ENCODE peak calls at places on chromosomes 7 and 10, in five cellular contexts. T, R, P, A and Z are unnamed samples.

GRCh38 chr10:132028706-132029105 is 37.0 kb upstream of the JAKMIP3 start:
- DNase-seq in T (no peak), R (no peak), P (no peak), A (no peak), Z (no peak)

GRCh38 chr10:100723769-100724530 is 21.4 kb upstream of the PAX2 start:
- DNase-seq in T (no peak), R (no peak), P (no peak), A (no peak), Z (peak; percentile 71)

GRCh38 chr10:12835709-12836108 is 165.8 kb downstream of the CCDC3 start:
- DNase-seq in T (no peak), R (peak; percentile 68), P (peak; percentile 87), A (peak; percentile 57), Z (no peak)

GRCh38 chr7:4483851-4484250 is 198.2 kb upstream of the FOXK1 start:
- DNase-seq in T (no peak), R (no peak), P (no peak), A (no peak), Z (no peak)

GRCh38 chr7:7265676-7266075 is 83.3 kb downstream of the C1GALT1 start:
- DNase-seq in T (no peak), R (no peak), P (no peak), A (no peak), Z (no peak)

GRCh38 chr7:129947701-129948100 is 5.1 kb downstream of the UBE2H start:
- DNase-seq in T (no peak), R (no peak), P (peak; percentile 83), A (peak; percentile 44), Z (no peak)

GRCh38 chr10:14247650-14248258 is 83.0 kb downstream of the FRMD4A start:
- DNase-seq in T (no peak), R (no peak), P (peak; percentile 21), A (no peak), Z (no peak)

GRCh38 chr7:123367508-123368122 is 166.8 kb downstream of the IQUB start:
- DNase-seq in T (peak; percentile 69), R (peak; percentile 57), P (peak; percentile 6), A (peak; percentile 52), Z (peak; percentile 71)

DNA sequence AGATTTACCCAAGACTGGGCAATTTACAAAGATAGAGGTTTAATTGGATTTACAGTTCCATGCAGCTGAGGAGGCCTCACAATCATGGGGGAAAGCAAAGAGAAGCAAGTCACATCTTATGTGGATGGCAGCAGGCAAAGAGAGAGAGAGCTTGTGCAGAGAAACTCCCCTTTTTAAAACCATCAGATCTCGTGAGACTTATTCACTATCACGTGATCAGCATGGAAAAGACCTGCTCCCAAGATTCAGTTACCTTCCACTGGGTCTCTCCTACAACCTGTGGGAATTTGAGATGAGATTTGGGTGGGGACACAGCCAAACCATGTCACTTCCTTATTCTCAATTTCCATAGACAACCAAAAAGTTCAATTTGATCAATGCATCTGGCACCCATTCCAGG is 24.9 kb upstream of the NOBOX start:
- DNase-seq in T (no peak), R (no peak), P (no peak), A (no peak), Z (no peak)
- H3K4me3 ChIP-seq in T (no peak overlapping the region), R (no peak overlapping the region), P (no peak overlapping the region), A (no peak overlapping the region), Z (no peak overlapping the region)

GRCh38 chr10:28951484-28951883 is 274.2 kb downstream of the BAMBI start:
- DNase-seq in T (no peak), R (no peak), P (no peak), A (no peak), Z (no peak)
- H2AFZ ChIP-seq in T (no peak overlapping the region), R (no peak overlapping the region), P (no peak overlapping the region), A (no peak overlapping the region), Z (no peak overlapping the region)

GRCh38 chr7:882336-883028 is 6.1 kb downstream of the GET4 start:
- DNase-seq in T (no peak), R (no peak), P (no peak), A (no peak), Z (no peak)
- H3K4me2 ChIP-seq in T (no peak overlapping the region), R (no peak overlapping the region), P (no peak overlapping the region), A (no peak overlapping the region), Z (no peak overlapping the region)

GRCh38 chr7:27128776-27129728 is 1.5 kb downstream of the HOXA4 start:
- DNase-seq in T (no peak), R (no peak), P (peak; percentile 32), A (no peak), Z (no peak)

GRCh38 chr7:27128034-27128433 is 2.5 kb downstream of the HOXA4 start:
- DNase-seq in T (no peak), R (no peak), P (peak; percentile 70), A (no peak), Z (no peak)

GRCh38 chr7:27130540-27131389 is at the start of gene HOXA4:
- DNase-seq in T (peak; percentile 91), R (peak; percentile 89), P (peak; percentile 82), A (peak; percentile 76), Z (peak; percentile 89)

GRCh38 chr7:27131390-27131819 is 848 bp upstream of the HOXA4 start:
- DNase-seq in T (no peak), R (peak; percentile 37), P (no peak), A (no peak), Z (no peak)

DNA sequence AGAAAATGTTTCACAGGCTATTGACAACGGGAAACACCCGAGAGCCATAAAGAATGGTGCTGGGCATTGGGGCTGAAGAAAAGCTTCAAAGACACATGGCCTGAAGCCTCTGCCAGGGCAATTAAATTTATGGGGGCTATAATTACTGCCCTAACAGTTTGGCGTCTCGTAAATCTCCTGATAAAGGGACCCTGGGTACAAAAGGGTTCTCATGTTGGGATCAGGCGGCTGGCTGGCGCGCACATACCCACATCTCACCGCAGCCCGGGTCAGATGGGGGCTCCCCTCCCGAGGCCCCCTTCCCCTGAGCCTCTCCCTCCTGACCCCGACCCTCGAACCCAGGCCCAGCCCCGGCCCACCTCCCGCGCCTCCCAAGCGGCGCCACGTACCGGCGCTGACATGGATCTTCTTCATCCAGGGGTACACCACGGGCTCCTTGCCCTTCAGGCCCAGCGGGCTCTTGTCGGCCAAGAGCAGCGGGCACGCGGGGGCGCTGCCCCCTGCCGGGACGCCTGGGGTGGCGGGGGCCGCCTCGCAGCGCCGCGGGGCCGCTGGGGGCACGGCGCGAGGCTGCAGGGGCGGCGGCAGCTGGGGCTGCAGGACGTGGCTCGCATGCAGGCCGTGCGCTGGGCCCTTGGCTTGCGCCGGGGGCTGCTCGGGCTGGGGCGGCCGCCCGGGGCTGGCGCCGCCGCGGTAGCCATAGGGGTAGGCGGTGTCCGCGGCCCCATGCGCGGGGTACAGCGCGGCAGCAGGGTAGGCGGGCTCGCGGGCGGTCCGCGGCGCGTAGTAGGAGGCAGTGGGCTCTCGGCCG is 623 bp downstream of the HOXA4 start:
- DNase-seq in T (peak; percentile 53), R (peak; percentile 36), P (peak; percentile 29), A (peak; percentile 7), Z (peak; percentile 41)
- H3K4me3 ChIP-seq in T (peak overlapping the region; percentile 80), R (peak overlapping the region; percentile 58), P (peak overlapping the region; percentile 45), A (peak overlapping the region; percentile 77), Z (peak overlapping the region; percentile 62)

GRCh38 chr7:141837683-141838082 is 3.6 kb downstream of the PRSS37 start:
- DNase-seq in T (no peak), R (no peak), P (no peak), A (no peak), Z (no peak)
- H2AFZ ChIP-seq in T (no peak overlapping the region), R (no peak overlapping the region), P (no peak overlapping the region), A (no peak overlapping the region), Z (no peak overlapping the region)

GRCh38 chr10:102775201-102775972 is 31.6 kb downstream of the WBP1L start:
- DNase-seq in T (peak; percentile 41), R (peak; percentile 45), P (no peak), A (peak; percentile 53), Z (no peak)

GRCh38 chr10:102776779-102777417 is 33.1 kb downstream of the WBP1L start:
- DNase-seq in T (peak; percentile 90), R (peak; percentile 92), P (peak; percentile 100), A (peak; percentile 99), Z (peak; percentile 83)

GRCh38 chr10:102777696-102778530 is 34.2 kb downstream of the WBP1L start:
- DNase-seq in T (peak; percentile 42), R (no peak), P (no peak), A (no peak), Z (peak; percentile 65)

GRCh38 chr10:102773986-102774385 is 30.2 kb downstream of the WBP1L start:
- DNase-seq in T (no peak), R (peak; percentile 71), P (peak; percentile 50), A (peak; percentile 81), Z (no peak)

DNA sequence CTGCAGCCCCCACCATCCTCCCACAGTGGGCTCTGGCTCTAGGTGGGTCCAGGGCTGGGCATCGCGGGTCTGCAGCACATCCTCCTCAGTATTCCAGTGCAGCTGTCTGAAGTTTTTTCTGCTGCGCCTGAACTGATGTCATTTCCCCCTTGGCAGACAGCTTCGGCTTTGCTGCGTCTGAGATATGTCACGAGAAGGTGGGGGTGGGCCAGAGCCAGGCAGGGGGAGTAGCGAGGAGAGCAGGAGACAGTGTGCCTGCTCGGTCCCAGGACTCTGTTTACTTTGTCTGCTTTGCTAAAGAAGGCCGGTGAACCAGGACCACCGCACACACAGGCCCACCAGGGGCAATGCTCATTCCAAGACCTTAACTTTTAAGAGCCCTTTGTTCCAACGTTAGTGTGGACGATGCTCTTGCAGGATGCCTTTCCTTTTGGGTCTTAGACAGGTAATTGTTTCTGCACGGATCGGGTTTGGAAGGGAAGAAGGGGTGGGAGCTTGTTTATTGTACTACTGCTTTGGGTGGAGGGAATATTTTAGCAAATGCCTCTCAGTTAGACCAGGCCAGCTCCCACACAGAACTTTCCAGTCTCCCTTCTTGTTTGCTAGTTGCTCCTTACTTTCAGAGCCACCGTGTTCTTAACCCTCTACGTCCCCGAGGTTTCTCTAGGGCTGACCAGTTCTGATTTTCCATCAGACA is 32.4 kb downstream of the WBP1L start:
- DNase-seq in T (peak; percentile 86), R (peak; percentile 98), P (peak; percentile 94), A (peak; percentile 97), Z (peak; percentile 47)
- H3K4me2 ChIP-seq in T (peak overlapping the region; percentile 76), R (peak overlapping the region; percentile 88), P (peak overlapping the region; percentile 85), A (peak overlapping the region; percentile 77), Z (peak overlapping the region; percentile 47)

GRCh38 chr7:137998250-137998649 is 3.6 kb downstream of the CREB3L2 start:
- DNase-seq in T (no peak), R (peak; percentile 29), P (no peak), A (peak; percentile 58), Z (no peak)
- H3K4me3 ChIP-seq in T (no peak overlapping the region), R (no peak overlapping the region), P (peak overlapping the region; percentile 99), A (no peak overlapping the region), Z (no peak overlapping the region)

GRCh38 chr10:24208661-24209420 is at the start of gene KIAA1217:
- DNase-seq in T (peak; percentile 75), R (peak; percentile 7), P (peak; percentile 63), A (peak; percentile 47), Z (peak; percentile 63)

GRCh38 chr10:24209946-24210491 is 1.1 kb downstream of the KIAA1217 start:
- DNase-seq in T (peak; percentile 64), R (peak; percentile 2), P (peak; percentile 85), A (peak; percentile 52), Z (no peak)

GRCh38 chr10:24206926-24207701 is 1.8 kb upstream of the KIAA1217 start:
- DNase-seq in T (peak; percentile 31), R (no peak), P (no peak), A (no peak), Z (no peak)

GRCh38 chr10:24207781-24208611 is 942 bp upstream of the KIAA1217 start:
- DNase-seq in T (peak; percentile 44), R (peak; percentile 6), P (peak; percentile 36), A (peak; percentile 10), Z (no peak)

GRCh38 chr10:24209421-24209770 is 458 bp downstream of the KIAA1217 start:
- DNase-seq in T (peak; percentile 40), R (no peak), P (peak; percentile 66), A (peak; percentile 30), Z (no peak)
- H2AFZ ChIP-seq in T (peak overlapping the region; percentile 44), R (peak overlapping the region; percentile 30), P (peak overlapping the region; percentile 23), A (no peak overlapping the region), Z (peak overlapping the region; percentile 76)